ENCODE peak calls at places on chromosome 6, in six cellular contexts. G is SK-MEL-5; O is midbrain; Y is activated CD4-positive, alpha-beta T cell treated with anti-CD3 and anti-CD28 coated beads for 4 hours; L is CD8-positive, alpha-beta memory T cell; I is GOT3. V is an unnamed sample.

GRCh38 chr6:170007468-170008240 is 256.2 kb downstream of the ERMARD start:
- DNase-seq in G (no peak), Y (no peak), L (no peak), I (no peak), O (no peak), V (no peak)

GRCh38 chr6:109958626-109959025 is 19.5 kb upstream of the GPR6 start:
- DNase-seq in G (no peak), Y (no peak), I (no peak), L (no peak), O (no peak), V (no peak)

GRCh38 chr6:29961966-29962365 is 19.6 kb downstream of the HLA-A start:
- DNase-seq in Y (no peak), L (no peak), I (no peak), G (no peak), O (no peak), V (no peak)

GRCh38 chr6:53795254-53795701 is 473 bp downstream of the LRRC1 start:
- DNase-seq in Y (no peak), I (no peak), O (peak), L (no peak), G (no peak), V (no peak)

GRCh38 chr6:25050356-25050755 is 114.6 kb upstream of the RIPOR2 start:
- DNase-seq in O (no peak), I (no peak), L (no peak), Y (peak), G (peak), V (peak)

GRCh38 chr6:3625980-3626533 is 125.5 kb downstream of the PXDC1 start:
- DNase-seq in O (no peak), L (no peak), Y (no peak), G (no peak), I (no peak), V (no peak)

GRCh38 chr6:163929538-163929937 is 515.0 kb downstream of the QKI start:
- DNase-seq in I (no peak), O (no peak), L (no peak), G (no peak), Y (no peak), V (no peak)

GRCh38 chr6:10411915-10412164 is 3.0 kb downstream of the TFAP2A start:
- DNase-seq in Y (no peak), I (no peak), L (no peak), G (no peak), O (no peak), V (no peak)

GRCh38 chr6:167214216-167214615 is 56.4 kb upstream of the GPR31 start:
- DNase-seq in O (peak), L (no peak), Y (no peak), I (no peak), G (no peak), V (no peak)

GRCh38 chr6:33609019-33609418 is 12.1 kb upstream of the ITPR3 start:
- DNase-seq in I (no peak), O (no peak), G (no peak), Y (no peak), L (no peak), V (no peak)

GRCh38 chr6:167291623-167292300 is 647 bp downstream of the UNC93A start:
- DNase-seq in Y (no peak), L (no peak), O (no peak), G (no peak), I (no peak), V (no peak)

GRCh38 chr6:139597781-139598368 is 223.4 kb upstream of the CITED2 start:
- DNase-seq in I (peak), O (peak), Y (no peak), L (no peak), G (no peak), V (no peak)

V was measured in CD4-positive, alpha-beta memory T cell.